ENCODE peak calls at places on chromosome 16, in ten cellular contexts. One of them, this sample, is unnamed.

GRCh38 chr16:56457927-56458470 is 6.6 kb downstream of the OGFOD1 start:
- DNase-seq in activated CD8-positive, alpha-beta memory T cell treated with anti-CD3 and anti-CD28 coated beads for 24 hours: no peak
- DNase-seq in GOT3: no peak
- DNase-seq in RCC 7860: no peak
- DNase-seq in cardiac muscle cell: no peak
- DNase-seq in sigmoid colon: no peak
- DNase-seq in NAMALWA: no peak
- DNase-seq in NCI-H510A: no peak
- DNase-seq in effector memory CD8-positive, alpha-beta T cell: no peak
- DNase-seq in stimulated activated CD4-positive, alpha-beta T cell treated with anti-CD3 and anti-CD28 coated beads, Interleukin-12 subunit alpha, Interleukin-12 subunit beta, amount 100 ng/mL, for 4 hours: no peak
- DNase-seq in this sample: no peak

GRCh38 chr16:86635926-86636325 is 57.6 kb downstream of the FOXL1 start:
- DNase-seq in activated CD8-positive, alpha-beta memory T cell treated with anti-CD3 and anti-CD28 coated beads for 24 hours: no peak
- DNase-seq in GOT3: no peak
- DNase-seq in RCC 7860: no peak
- DNase-seq in cardiac muscle cell: no peak
- DNase-seq in sigmoid colon: no peak
- DNase-seq in NAMALWA: no peak
- DNase-seq in NCI-H510A: no peak
- DNase-seq in effector memory CD8-positive, alpha-beta T cell: no peak
- DNase-seq in stimulated activated CD4-positive, alpha-beta T cell treated with anti-CD3 and anti-CD28 coated beads, Interleukin-12 subunit alpha, Interleukin-12 subunit beta, amount 100 ng/mL, for 4 hours: no peak
- DNase-seq in this sample: no peak

GRCh38 chr16:3157229-3158013 is 22.6 kb downstream of the ZNF213 start:
- DNase-seq in activated CD8-positive, alpha-beta memory T cell treated with anti-CD3 and anti-CD28 coated beads for 24 hours: peak
- DNase-seq in GOT3: peak
- DNase-seq in RCC 7860: peak
- DNase-seq in cardiac muscle cell: no peak
- DNase-seq in sigmoid colon: peak
- DNase-seq in NAMALWA: peak
- DNase-seq in NCI-H510A: no peak
- DNase-seq in effector memory CD8-positive, alpha-beta T cell: peak
- DNase-seq in stimulated activated CD4-positive, alpha-beta T cell treated with anti-CD3 and anti-CD28 coated beads, Interleukin-12 subunit alpha, Interleukin-12 subunit beta, amount 100 ng/mL, for 4 hours: peak
- DNase-seq in this sample: peak

GRCh38 chr16:75068632-75069031 is 47.9 kb downstream of the LDHD start:
- DNase-seq in activated CD8-positive, alpha-beta memory T cell treated with anti-CD3 and anti-CD28 coated beads for 24 hours: no peak
- DNase-seq in GOT3: no peak
- DNase-seq in RCC 7860: no peak
- DNase-seq in cardiac muscle cell: no peak
- DNase-seq in sigmoid colon: no peak
- DNase-seq in NAMALWA: no peak
- DNase-seq in NCI-H510A: no peak
- DNase-seq in effector memory CD8-positive, alpha-beta T cell: no peak
- DNase-seq in stimulated activated CD4-positive, alpha-beta T cell treated with anti-CD3 and anti-CD28 coated beads, Interleukin-12 subunit alpha, Interleukin-12 subunit beta, amount 100 ng/mL, for 4 hours: no peak
- DNase-seq in this sample: no peak

GRCh38 chr16:26019406-26019805 is 327.6 kb downstream of the HS3ST4 start:
- DNase-seq in activated CD8-positive, alpha-beta memory T cell treated with anti-CD3 and anti-CD28 coated beads for 24 hours: no peak
- DNase-seq in GOT3: no peak
- DNase-seq in RCC 7860: no peak
- DNase-seq in cardiac muscle cell: no peak
- DNase-seq in sigmoid colon: no peak
- DNase-seq in NAMALWA: no peak
- DNase-seq in NCI-H510A: peak
- DNase-seq in effector memory CD8-positive, alpha-beta T cell: no peak
- DNase-seq in stimulated activated CD4-positive, alpha-beta T cell treated with anti-CD3 and anti-CD28 coated beads, Interleukin-12 subunit alpha, Interleukin-12 subunit beta, amount 100 ng/mL, for 4 hours: no peak
- DNase-seq in this sample: no peak

GRCh38 chr16:30867747-30868146 is 26.1 kb downstream of the BCL7C start:
- DNase-seq in activated CD8-positive, alpha-beta memory T cell treated with anti-CD3 and anti-CD28 coated beads for 24 hours: no peak
- DNase-seq in GOT3: no peak
- DNase-seq in RCC 7860: no peak
- DNase-seq in cardiac muscle cell: no peak
- DNase-seq in sigmoid colon: no peak
- DNase-seq in NAMALWA: peak
- DNase-seq in NCI-H510A: no peak
- DNase-seq in effector memory CD8-positive, alpha-beta T cell: no peak
- DNase-seq in stimulated activated CD4-positive, alpha-beta T cell treated with anti-CD3 and anti-CD28 coated beads, Interleukin-12 subunit alpha, Interleukin-12 subunit beta, amount 100 ng/mL, for 4 hours: no peak
- DNase-seq in this sample: no peak

GRCh38 chr16:21946889-21947635 is 6.1 kb upstream of the UQCRC2 start:
- DNase-seq in activated CD8-positive, alpha-beta memory T cell treated with anti-CD3 and anti-CD28 coated beads for 24 hours: no peak
- DNase-seq in GOT3: no peak
- DNase-seq in RCC 7860: no peak
- DNase-seq in cardiac muscle cell: no peak
- DNase-seq in sigmoid colon: no peak
- DNase-seq in NAMALWA: no peak
- DNase-seq in NCI-H510A: no peak
- DNase-seq in effector memory CD8-positive, alpha-beta T cell: no peak
- DNase-seq in stimulated activated CD4-positive, alpha-beta T cell treated with anti-CD3 and anti-CD28 coated beads, Interleukin-12 subunit alpha, Interleukin-12 subunit beta, amount 100 ng/mL, for 4 hours: no peak
- DNase-seq in this sample: no peak

GRCh38 chr16:88855736-88856121 is 1.0 kb downstream of the GALNS start:
- DNase-seq in activated CD8-positive, alpha-beta memory T cell treated with anti-CD3 and anti-CD28 coated beads for 24 hours: no peak
- DNase-seq in GOT3: no peak
- DNase-seq in RCC 7860: no peak
- DNase-seq in cardiac muscle cell: no peak
- DNase-seq in sigmoid colon: no peak
- DNase-seq in NAMALWA: no peak
- DNase-seq in NCI-H510A: no peak
- DNase-seq in effector memory CD8-positive, alpha-beta T cell: no peak
- DNase-seq in stimulated activated CD4-positive, alpha-beta T cell treated with anti-CD3 and anti-CD28 coated beads, Interleukin-12 subunit alpha, Interleukin-12 subunit beta, amount 100 ng/mL, for 4 hours: no peak
- DNase-seq in this sample: no peak

GRCh38 chr16:5058476-5058875 is 7.3 kb downstream of the C16orf89 start:
- DNase-seq in activated CD8-positive, alpha-beta memory T cell treated with anti-CD3 and anti-CD28 coated beads for 24 hours: no peak
- DNase-seq in GOT3: no peak
- DNase-seq in RCC 7860: no peak
- DNase-seq in cardiac muscle cell: peak
- DNase-seq in sigmoid colon: no peak
- DNase-seq in NAMALWA: no peak
- DNase-seq in NCI-H510A: no peak
- DNase-seq in effector memory CD8-positive, alpha-beta T cell: no peak
- DNase-seq in stimulated activated CD4-positive, alpha-beta T cell treated with anti-CD3 and anti-CD28 coated beads, Interleukin-12 subunit alpha, Interleukin-12 subunit beta, amount 100 ng/mL, for 4 hours: no peak
- DNase-seq in this sample: peak

GRCh38 chr16:57141822-57142631 is 43.8 kb downstream of the PSME3IP1 start:
- DNase-seq in activated CD8-positive, alpha-beta memory T cell treated with anti-CD3 and anti-CD28 coated beads for 24 hours: peak
- DNase-seq in GOT3: no peak
- DNase-seq in RCC 7860: no peak
- DNase-seq in cardiac muscle cell: no peak
- DNase-seq in sigmoid colon: peak
- DNase-seq in NAMALWA: peak
- DNase-seq in NCI-H510A: no peak
- DNase-seq in effector memory CD8-positive, alpha-beta T cell: no peak
- DNase-seq in stimulated activated CD4-positive, alpha-beta T cell treated with anti-CD3 and anti-CD28 coated beads, Interleukin-12 subunit alpha, Interleukin-12 subunit beta, amount 100 ng/mL, for 4 hours: no peak
- DNase-seq in this sample: no peak

This sample was measured in endothelial cell.